ENCODE peak calls at places on chromosomes 2 and 18, in six cellular contexts. G is foreskin fibroblast, C is thyroid gland, V is IMR-90, F is D721Med, P is astrocyte of the spinal cord. N is an unnamed sample.

GRCh38 chr18:61722247-61722646 is 170.6 kb downstream of the RNF152 start:
- DNase-seq in V (no peak), F (no peak), C (no peak), P (no peak), G (no peak), N (no peak)

GRCh38 chr2:10784719-10785118 is 27.9 kb downstream of the PDIA6 start:
- DNase-seq in P (no peak), C (no peak), V (no peak), G (no peak), F (no peak), N (no peak)

GRCh38 chr2:85680707-85681353 is 12.8 kb upstream of the SFTPB start:
- DNase-seq in C (no peak), F (no peak), V (no peak), G (no peak), P (no peak), N (no peak)

GRCh38 chr18:76402026-76402990 is 92.7 kb downstream of the ZNF516 start:
- DNase-seq in V (no peak), C (no peak), P (no peak), G (no peak), F (no peak), N (no peak)

GRCh38 chr2:44100351-44100750 is 68.3 kb upstream of the PPM1B start:
- DNase-seq in V (peak; percentile 95), C (peak; percentile 10), F (no peak), P (peak; percentile 97), G (peak; percentile 95), N (peak; percentile 92)

GRCh38 chr2:8628179-8628869 is 53.5 kb upstream of the ID2 start:
- DNase-seq in F (no peak), C (peak; percentile 51), G (no peak), P (no peak), V (peak; percentile 8), N (no peak)

GRCh38 chr2:1620081-1620480 is 124.2 kb downstream of the PXDN start:
- DNase-seq in P (no peak), G (no peak), V (no peak), F (no peak), C (no peak), N (no peak)

GRCh38 chr2:23241611-23242245 is 143.3 kb upstream of the KLHL29 start:
- DNase-seq in G (peak; percentile 8), V (no peak), C (no peak), F (no peak), P (no peak), N (peak; percentile 3)

GRCh38 chr18:12608292-12608691 is 49.6 kb downstream of the SPIRE1 start:
- DNase-seq in V (peak; percentile 78), C (no peak), F (no peak), P (peak; percentile 68), G (peak; percentile 66), N (no peak)

GRCh38 chr18:1011342-1011741 is 106.7 kb downstream of the ADCYAP1 start:
- DNase-seq in G (no peak), F (no peak), C (no peak), V (no peak), P (no peak), N (no peak)

GRCh38 chr2:20664431-20665260 is 2.3 kb upstream of the GDF7 start:
- DNase-seq in V (no peak), C (no peak), F (no peak), G (no peak), P (no peak), N (no peak)

GRCh38 chr2:105755895-105756294 is 11.2 kb downstream of the NCK2 start:
- DNase-seq in P (no peak), G (no peak), V (no peak), C (no peak), F (no peak), N (no peak)

GRCh38 chr2:10777111-10777841 is 35.3 kb downstream of the PDIA6 start:
- DNase-seq in C (no peak), F (no peak), G (no peak), P (no peak), V (no peak), N (no peak)

GRCh38 chr18:9862686-9863085 is 23.1 kb upstream of the TXNDC2 start:
- DNase-seq in V (no peak), G (no peak), F (no peak), P (no peak), C (no peak), N (no peak)

GRCh38 chr2:150274108-150274507 is 213.4 kb downstream of the RND3 start:
- DNase-seq in V (peak; percentile 56), P (no peak), F (no peak), C (no peak), G (peak; percentile 63), N (peak; percentile 44)

GRCh38 chr2:239121600-239122012 is 273.7 kb downstream of the TWIST2 start:
- DNase-seq in C (no peak), V (no peak), P (no peak), F (no peak), G (no peak), N (no peak)
- TF ChIP-seq CTCF in C (no peak), V (no peak), P (no peak), F (no peak), G (no peak), N (no peak)

GRCh38 chr2:213490087-213490486 is 205.8 kb downstream of the SPAG16 start:
- DNase-seq in C (no peak), F (no peak), G (no peak), V (no peak), P (no peak), N (no peak)
- TF ChIP-seq CTCF in C (no peak), F (peak; percentile 32), G (no peak), V (no peak), P (no peak), N (no peak)

GRCh38 chr2:219500135-219500534 is 1.4 kb downstream of the GMPPA start:
- DNase-seq in V (peak; percentile 50), F (no peak), P (no peak), G (peak; percentile 60), C (no peak), N (peak; percentile 44)
- TF ChIP-seq CTCF in V (peak; percentile 44), F (peak; percentile 31), P (peak; percentile 36), G (peak; percentile 56), C (no peak), N (peak; percentile 73)

GRCh38 chr18:45589559-45590041 is 25.7 kb upstream of the SLC14A2 start:
- DNase-seq in F (no peak), V (peak; percentile 91), C (no peak), G (peak; percentile 94), P (peak; percentile 98), N (peak; percentile 64)
- TF ChIP-seq CTCF in F (no peak), V (no peak), C (no peak), G (no peak), P (no peak), N (no peak)

DNA sequence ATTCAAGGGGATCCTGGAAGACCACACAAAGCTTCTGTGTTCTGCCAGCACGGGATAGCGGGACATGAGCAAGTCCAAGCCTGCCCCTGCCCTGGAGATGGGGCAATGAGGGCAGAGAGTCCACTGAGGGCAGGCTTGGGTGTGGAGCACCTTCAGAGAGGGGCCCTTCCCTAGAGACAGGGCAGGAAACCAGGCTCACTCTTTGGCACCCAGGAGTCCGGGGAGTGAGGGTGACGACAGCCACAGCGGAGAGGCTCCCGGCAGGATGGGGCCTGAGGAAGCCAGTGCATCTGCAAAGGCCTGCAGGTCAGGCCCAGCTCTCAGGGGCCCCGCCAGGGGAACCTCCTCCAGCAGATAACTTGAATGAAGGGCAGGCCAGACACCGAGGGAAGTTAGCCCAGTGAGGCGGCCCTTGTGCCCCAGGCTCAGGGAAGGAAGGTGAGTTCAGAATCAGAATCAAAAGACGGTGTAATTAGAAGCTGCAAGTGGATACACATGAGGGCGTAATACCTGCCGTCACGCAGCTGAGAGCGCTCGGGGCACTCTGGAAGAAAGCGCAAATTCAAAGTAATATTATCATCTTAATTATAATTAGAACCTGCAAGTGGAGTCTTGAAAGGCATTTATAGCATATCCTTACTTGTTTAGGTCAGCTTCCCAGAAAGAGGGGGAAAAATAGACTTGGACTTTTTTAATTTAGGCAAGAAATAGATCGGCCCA is 142.6 kb upstream of the LGALSL start:
- DNase-seq in G (no peak), F (no peak), V (no peak), C (no peak), P (no peak), N (no peak)
- TF ChIP-seq CTCF in G (no peak), F (no peak), V (no peak), C (no peak), P (no peak), N (no peak)

GRCh38 chr2:110818767-110819481 is 86.6 kb downstream of the ACOXL start:
- DNase-seq in C (no peak), G (no peak), V (no peak), P (no peak), F (no peak), N (no peak)
- TF ChIP-seq CTCF in C (no peak), G (no peak), V (no peak), P (peak; percentile 24), F (no peak), N (no peak)